ENCODE peak calls at places on chromosomes 4 and X, in four cellular contexts. C, T, I and O are unnamed samples.

GRCh38 chr4:52052475-52052780 is 1.3 kb downstream of the SPATA18 start:
- DNase-seq in T (peak), C (peak), I (peak), O (no peak)

GRCh38 chrX:153690466-153690865 is 2.7 kb downstream of the SLC6A8 start:
- DNase-seq in T (no peak), C (no peak), I (no peak), O (no peak)

GRCh38 chr4:117085185-117085701 is at the start of gene TRAM1L1:
- DNase-seq in T (peak), C (peak), I (peak), O (peak)

GRCh38 chrX:57453901-57454300 is 137.9 kb upstream of the ZXDB start:
- DNase-seq in C (no peak), T (peak), I (peak), O (no peak)

GRCh38 chr4:69026974-69027373 is 69.3 kb upstream of the UGT2B7 start:
- DNase-seq in I (no peak), T (no peak), C (no peak), O (no peak)

GRCh38 chrX:78747471-78747870 is at the start of gene LPAR4:
- DNase-seq in C (no peak), I (no peak), T (peak), O (no peak)

GRCh38 chr4:10694151-10694825 is 9.7 kb upstream of the CLNK start:
- DNase-seq in I (peak), C (no peak), T (no peak), O (no peak)

GRCh38 chr4:175953960-175954521 is 111.6 kb upstream of the WDR17 start:
- DNase-seq in C (no peak), I (no peak), T (no peak), O (no peak)

GRCh38 chrX:47133493-47133892 is 11.0 kb downstream of the NDUFB11 start:
- DNase-seq in T (no peak), C (peak), I (no peak), O (no peak)

GRCh38 chrX:71579136-71579989 is 1.1 kb downstream of the GCNA start:
- DNase-seq in T (no peak), C (no peak), I (no peak), O (no peak)

GRCh38 chr4:180932365-180933001 is 1310.7 kb upstream of the TENM3 start:
- DNase-seq in T (no peak), C (no peak), I (no peak), O (no peak)

GRCh38 chr4:128427832-128428366 is 140.3 kb upstream of the PGRMC2 start:
- DNase-seq in C (peak), T (peak), I (peak), O (no peak)

GRCh38 chrX:147803948-147804347 is 107.8 kb upstream of the FMR1 start:
- DNase-seq in C (no peak), I (peak), T (peak), O (no peak)

GRCh38 chr4:137705171-137705783 is 173.0 kb upstream of the PCDH18 start:
- DNase-seq in C (no peak), I (peak), T (peak), O (no peak)

GRCh38 chrX:153828723-153829548 is 1.4 kb downstream of the PDZD4 start:
- DNase-seq in T (no peak), C (no peak), I (no peak), O (peak)

GRCh38 chr4:153522800-153523089 is 56.6 kb downstream of the TMEM131L start:
- DNase-seq in T (no peak), I (no peak), C (no peak), O (no peak)

GRCh38 chr4:5638316-5638715 is 70.0 kb downstream of the EVC2 start:
- DNase-seq in T (peak), C (no peak), I (peak), O (no peak)

GRCh38 chrX:24668111-24668510 is 21.0 kb upstream of the PCYT1B start:
- DNase-seq in I (no peak), C (no peak), T (peak), O (no peak)

GRCh38 chr4:73690051-73690744 is 50.2 kb upstream of the CXCL8 start:
- DNase-seq in T (peak), I (peak), C (no peak), O (no peak)

GRCh38 chr4:22063613-22064012 is 115.0 kb upstream of the KCNIP4 start:
- DNase-seq in T (no peak), I (no peak), C (no peak), O (no peak)

GRCh38 chr4:68416591-68416990 is 30.7 kb upstream of the TMPRSS11E start:
- DNase-seq in C (no peak), I (peak), T (peak), O (no peak)

GRCh38 chr4:77347341-77347740 is 190.3 kb downstream of the CCNG2 start:
- DNase-seq in T (no peak), I (no peak), C (no peak), O (no peak)

DNA sequence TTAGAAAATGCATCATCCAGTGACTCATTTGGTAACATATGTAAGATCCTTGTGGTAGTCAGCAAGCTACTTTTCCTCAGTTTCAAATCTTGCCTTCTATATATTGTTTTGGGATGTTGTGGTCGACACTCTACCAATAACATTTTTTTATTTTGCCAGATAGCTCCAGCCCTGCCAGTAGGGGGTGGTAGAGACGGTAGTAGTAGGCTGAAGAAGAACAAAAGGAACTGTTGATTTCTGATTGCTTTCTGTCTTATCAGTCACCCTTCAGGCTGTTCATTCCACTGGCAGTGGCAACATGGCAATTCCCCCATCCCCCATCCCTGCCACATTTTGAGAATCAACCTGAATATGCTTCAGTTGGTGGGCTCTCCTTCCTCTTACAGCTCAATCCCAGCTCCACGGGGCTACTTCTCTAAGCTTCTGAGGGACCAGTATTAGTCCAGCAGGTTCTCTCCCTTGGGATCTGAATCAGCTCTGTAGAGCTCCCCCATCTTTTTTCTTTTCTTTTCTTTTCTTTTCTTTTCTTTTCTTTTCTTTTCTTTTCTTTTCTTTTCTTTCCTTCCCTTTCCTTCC is 171.5 kb upstream of the VEGFC start:
- DNase-seq in T (peak), C (no peak), I (peak), O (no peak)
- TF ChIP-seq CTCF in T (peak), C (no peak), I (peak), O (no peak)

DNA sequence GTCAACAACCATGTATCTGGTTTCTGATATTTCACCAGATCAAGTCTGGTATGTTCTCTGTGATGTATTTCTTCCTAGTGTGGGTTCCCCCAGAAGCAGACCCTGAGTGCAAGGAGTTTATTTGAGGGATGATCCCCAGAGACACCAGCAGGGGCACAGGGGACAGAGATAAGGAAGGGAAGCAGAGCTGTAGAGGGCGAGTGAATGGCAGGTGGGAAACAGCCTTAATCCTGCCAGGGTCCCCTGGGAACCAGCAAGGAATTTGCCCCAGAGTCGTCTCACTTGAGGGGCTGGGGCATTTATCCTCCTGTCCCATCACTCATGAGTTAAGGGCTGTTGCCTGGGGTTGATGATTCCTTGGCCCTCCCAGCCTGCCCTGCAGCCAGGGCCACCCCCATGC is 206.4 kb upstream of the BCOR start:
- DNase-seq in I (no peak), C (no peak), T (no peak), O (no peak)
- TF ChIP-seq CTCF in I (no peak), C (no peak), T (no peak), O (no peak)

DNA sequence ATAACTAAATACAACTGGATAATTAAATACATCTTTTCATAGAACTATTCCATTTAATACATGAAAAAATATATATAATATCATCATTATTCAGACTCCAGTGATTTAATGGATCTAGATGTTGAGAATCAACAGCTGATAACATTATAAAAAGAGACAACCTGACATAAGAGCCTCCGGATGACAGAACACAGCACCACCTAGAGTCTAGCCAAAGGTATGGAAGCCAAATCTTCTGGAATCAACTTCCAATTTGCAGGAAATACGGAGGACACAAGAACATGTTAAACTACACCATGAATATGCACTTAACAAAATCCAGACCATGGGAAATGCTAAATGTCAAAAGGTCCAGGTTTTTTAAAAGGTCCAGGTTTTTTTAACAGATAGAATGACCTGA is 55.0 kb downstream of the LRBA start:
- DNase-seq in I (peak), T (peak), C (no peak), O (no peak)
- TF ChIP-seq CTCF in I (peak), T (peak), C (no peak), O (peak)

DNA sequence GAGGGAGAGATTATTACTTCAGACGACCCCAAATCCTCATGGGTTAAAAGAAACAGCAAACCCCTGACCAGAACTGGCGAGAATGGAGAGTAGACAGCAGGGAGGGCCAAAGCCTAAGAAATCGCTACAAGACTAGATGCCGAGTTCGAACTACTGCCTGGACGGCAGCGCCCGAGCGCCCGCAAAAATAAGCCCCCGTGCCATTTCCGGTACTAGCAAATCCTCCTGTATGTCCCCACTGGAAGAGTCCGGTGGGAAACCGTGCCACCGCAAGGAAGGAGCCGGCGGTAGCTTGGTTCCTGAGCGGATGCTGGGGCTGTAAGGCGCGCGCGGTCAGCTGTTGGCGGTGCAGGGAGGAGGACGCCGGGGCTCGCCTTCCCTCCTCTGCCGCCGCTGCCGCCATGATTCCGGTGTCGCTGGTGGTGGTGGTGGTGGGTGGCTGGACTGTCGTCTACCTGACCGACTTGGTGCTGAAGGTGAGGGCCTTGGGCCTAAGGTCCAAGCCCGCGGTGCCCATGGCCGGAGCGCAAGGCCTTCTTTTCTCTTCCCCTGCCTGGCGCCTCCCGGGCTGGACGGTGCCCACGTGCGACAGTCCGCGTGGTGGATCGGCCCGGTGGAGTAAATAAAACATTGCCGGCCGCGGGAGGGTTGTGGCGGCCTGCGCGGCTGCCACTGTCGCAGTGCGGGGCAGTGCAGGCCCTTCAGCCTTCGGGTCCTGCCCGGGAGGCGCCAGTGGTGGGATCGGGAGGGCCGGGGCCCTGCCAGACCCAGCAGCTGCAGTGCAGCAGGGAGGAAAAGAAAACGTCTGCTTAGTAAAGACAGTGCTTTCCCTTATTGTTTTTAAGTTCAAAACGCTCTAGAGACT is at the start of gene MBTPS2:
- DNase-seq in C (peak), T (peak), I (peak), O (peak)
- TF ChIP-seq CTCF in C (no peak), T (no peak), I (peak), O (peak)

GRCh38 chr4:87985097-87985886 is 9.8 kb downstream of the SPP1 start:
- DNase-seq in T (peak), C (peak), I (peak), O (no peak)
- TF ChIP-seq CTCF in T (peak), C (no peak), I (peak), O (peak)